ENCODE peak calls at places on chromosomes 16 and 17, in eight cellular contexts. One of them, this sample, is unnamed.

GRCh38 chr16:67959520-67959919 is 8.9 kb downstream of the SLC12A4 start:
- DNase-seq in stimulated activated CD4-positive, alpha-beta T cell treated with anti-CD3 and anti-CD28 coated beads, Interleukin-2, amount 100 ng/mL, for 24 hours: no peak
- DNase-seq in Caco-2: no peak
- DNase-seq in iPS DF 19.7: no peak
- DNase-seq in HEK293T: no peak
- DNase-seq in iris pigment epithelial cell: peak
- DNase-seq in RCC 7860: no peak
- DNase-seq in C1 segment of cervical spinal cord: no peak
- DNase-seq in this sample: no peak

GRCh38 chr16:28149016-28149888 is 62.5 kb downstream of the XPO6 start:
- DNase-seq in iris pigment epithelial cell: peak
- DNase-seq in C1 segment of cervical spinal cord: no peak
- DNase-seq in HEK293T: no peak
- DNase-seq in RCC 7860: no peak
- DNase-seq in stimulated activated CD4-positive, alpha-beta T cell treated with anti-CD3 and anti-CD28 coated beads, Interleukin-2, amount 100 ng/mL, for 24 hours: no peak
- DNase-seq in iPS DF 19.7: no peak
- DNase-seq in Caco-2: no peak
- DNase-seq in this sample: no peak

GRCh38 chr16:79261461-79261860 is 339.1 kb downstream of the MAF start:
- DNase-seq in iPS DF 19.7: peak
- DNase-seq in HEK293T: peak
- DNase-seq in RCC 7860: peak
- DNase-seq in iris pigment epithelial cell: no peak
- DNase-seq in stimulated activated CD4-positive, alpha-beta T cell treated with anti-CD3 and anti-CD28 coated beads, Interleukin-2, amount 100 ng/mL, for 24 hours: peak
- DNase-seq in Caco-2: peak
- DNase-seq in C1 segment of cervical spinal cord: no peak
- DNase-seq in this sample: peak

GRCh38 chr16:85188822-85189672 is 76.8 kb upstream of the CIBAR2 start:
- DNase-seq in iPS DF 19.7: no peak
- DNase-seq in iris pigment epithelial cell: no peak
- DNase-seq in RCC 7860: no peak
- DNase-seq in HEK293T: no peak
- DNase-seq in stimulated activated CD4-positive, alpha-beta T cell treated with anti-CD3 and anti-CD28 coated beads, Interleukin-2, amount 100 ng/mL, for 24 hours: no peak
- DNase-seq in C1 segment of cervical spinal cord: no peak
- DNase-seq in Caco-2: no peak
- DNase-seq in this sample: no peak

GRCh38 chr17:13520899-13521572 is 80.7 kb downstream of the HS3ST3A1 start:
- DNase-seq in RCC 7860: peak
- DNase-seq in iris pigment epithelial cell: peak
- DNase-seq in HEK293T: no peak
- DNase-seq in C1 segment of cervical spinal cord: peak
- DNase-seq in Caco-2: no peak
- DNase-seq in iPS DF 19.7: no peak
- DNase-seq in stimulated activated CD4-positive, alpha-beta T cell treated with anti-CD3 and anti-CD28 coated beads, Interleukin-2, amount 100 ng/mL, for 24 hours: no peak
- DNase-seq in this sample: no peak

GRCh38 chr16:12300946-12301500 is 324.5 kb downstream of the SNX29 start:
- DNase-seq in Caco-2: no peak
- DNase-seq in stimulated activated CD4-positive, alpha-beta T cell treated with anti-CD3 and anti-CD28 coated beads, Interleukin-2, amount 100 ng/mL, for 24 hours: no peak
- DNase-seq in C1 segment of cervical spinal cord: no peak
- DNase-seq in iPS DF 19.7: no peak
- DNase-seq in iris pigment epithelial cell: no peak
- DNase-seq in HEK293T: no peak
- DNase-seq in RCC 7860: no peak
- DNase-seq in this sample: peak

GRCh38 chr17:48825446-48826381 is 5.1 kb upstream of the CALCOCO2 start:
- DNase-seq in stimulated activated CD4-positive, alpha-beta T cell treated with anti-CD3 and anti-CD28 coated beads, Interleukin-2, amount 100 ng/mL, for 24 hours: no peak
- DNase-seq in C1 segment of cervical spinal cord: no peak
- DNase-seq in RCC 7860: peak
- DNase-seq in iPS DF 19.7: no peak
- DNase-seq in Caco-2: peak
- DNase-seq in HEK293T: no peak
- DNase-seq in iris pigment epithelial cell: no peak
- DNase-seq in this sample: no peak

GRCh38 chr16:82184213-82184612 is 14.2 kb upstream of the MPHOSPH6 start:
- DNase-seq in HEK293T: no peak
- DNase-seq in iris pigment epithelial cell: no peak
- DNase-seq in Caco-2: no peak
- DNase-seq in iPS DF 19.7: no peak
- DNase-seq in stimulated activated CD4-positive, alpha-beta T cell treated with anti-CD3 and anti-CD28 coated beads, Interleukin-2, amount 100 ng/mL, for 24 hours: no peak
- DNase-seq in C1 segment of cervical spinal cord: no peak
- DNase-seq in RCC 7860: no peak
- DNase-seq in this sample: no peak

GRCh38 chr16:69190598-69190997 is 3.6 kb downstream of the SNTB2 start:
- DNase-seq in RCC 7860: no peak
- DNase-seq in HEK293T: no peak
- DNase-seq in Caco-2: no peak
- DNase-seq in stimulated activated CD4-positive, alpha-beta T cell treated with anti-CD3 and anti-CD28 coated beads, Interleukin-2, amount 100 ng/mL, for 24 hours: no peak
- DNase-seq in C1 segment of cervical spinal cord: no peak
- DNase-seq in iPS DF 19.7: no peak
- DNase-seq in iris pigment epithelial cell: peak
- DNase-seq in this sample: no peak

GRCh38 chr16:85847681-85848601 is 48.4 kb downstream of the COX4I1 start:
- DNase-seq in RCC 7860: no peak
- DNase-seq in iris pigment epithelial cell: no peak
- DNase-seq in HEK293T: no peak
- DNase-seq in stimulated activated CD4-positive, alpha-beta T cell treated with anti-CD3 and anti-CD28 coated beads, Interleukin-2, amount 100 ng/mL, for 24 hours: no peak
- DNase-seq in C1 segment of cervical spinal cord: no peak
- DNase-seq in Caco-2: peak
- DNase-seq in iPS DF 19.7: no peak
- DNase-seq in this sample: no peak

GRCh38 chr17:57534863-57535651 is 210.0 kb downstream of the CCDC182 start:
- DNase-seq in iPS DF 19.7: no peak
- DNase-seq in C1 segment of cervical spinal cord: no peak
- DNase-seq in stimulated activated CD4-positive, alpha-beta T cell treated with anti-CD3 and anti-CD28 coated beads, Interleukin-2, amount 100 ng/mL, for 24 hours: no peak
- DNase-seq in HEK293T: peak
- DNase-seq in RCC 7860: no peak
- DNase-seq in Caco-2: no peak
- DNase-seq in iris pigment epithelial cell: no peak
- DNase-seq in this sample: peak

GRCh38 chr17:48254896-48255295 is 147.3 kb downstream of the SNX11 start:
- DNase-seq in stimulated activated CD4-positive, alpha-beta T cell treated with anti-CD3 and anti-CD28 coated beads, Interleukin-2, amount 100 ng/mL, for 24 hours: no peak
- DNase-seq in Caco-2: no peak
- DNase-seq in iris pigment epithelial cell: peak
- DNase-seq in iPS DF 19.7: peak
- DNase-seq in RCC 7860: no peak
- DNase-seq in C1 segment of cervical spinal cord: no peak
- DNase-seq in HEK293T: no peak
- DNase-seq in this sample: no peak

GRCh38 chr16:48607056-48607825 is 2.7 kb downstream of the N4BP1 start:
- DNase-seq in Caco-2: no peak
- DNase-seq in HEK293T: no peak
- DNase-seq in RCC 7860: no peak
- DNase-seq in C1 segment of cervical spinal cord: no peak
- DNase-seq in iris pigment epithelial cell: peak
- DNase-seq in iPS DF 19.7: no peak
- DNase-seq in stimulated activated CD4-positive, alpha-beta T cell treated with anti-CD3 and anti-CD28 coated beads, Interleukin-2, amount 100 ng/mL, for 24 hours: no peak
- DNase-seq in this sample: no peak

GRCh38 chr17:72049914-72050313 is 70.9 kb upstream of the SOX9 start:
- DNase-seq in Caco-2: no peak
- DNase-seq in HEK293T: no peak
- DNase-seq in C1 segment of cervical spinal cord: no peak
- DNase-seq in iPS DF 19.7: no peak
- DNase-seq in iris pigment epithelial cell: no peak
- DNase-seq in RCC 7860: no peak
- DNase-seq in stimulated activated CD4-positive, alpha-beta T cell treated with anti-CD3 and anti-CD28 coated beads, Interleukin-2, amount 100 ng/mL, for 24 hours: no peak
- DNase-seq in this sample: no peak

GRCh38 chr16:57485091-57485915 is 990 bp downstream of the DOK4 start:
- DNase-seq in iPS DF 19.7: no peak
- DNase-seq in stimulated activated CD4-positive, alpha-beta T cell treated with anti-CD3 and anti-CD28 coated beads, Interleukin-2, amount 100 ng/mL, for 24 hours: no peak
- DNase-seq in Caco-2: peak
- DNase-seq in HEK293T: no peak
- DNase-seq in iris pigment epithelial cell: no peak
- DNase-seq in RCC 7860: no peak
- DNase-seq in C1 segment of cervical spinal cord: no peak
- DNase-seq in this sample: no peak

GRCh38 chr17:31579265-31579664 is 187.8 kb downstream of the RAB11FIP4 start:
- DNase-seq in iPS DF 19.7: no peak
- DNase-seq in RCC 7860: no peak
- DNase-seq in C1 segment of cervical spinal cord: no peak
- DNase-seq in stimulated activated CD4-positive, alpha-beta T cell treated with anti-CD3 and anti-CD28 coated beads, Interleukin-2, amount 100 ng/mL, for 24 hours: no peak
- DNase-seq in Caco-2: no peak
- DNase-seq in HEK293T: no peak
- DNase-seq in iris pigment epithelial cell: no peak
- DNase-seq in this sample: no peak

GRCh38 chr17:38706625-38707298 is 1.7 kb downstream of the MLLT6 start:
- DNase-seq in HEK293T: no peak
- DNase-seq in iPS DF 19.7: no peak
- DNase-seq in Caco-2: no peak
- DNase-seq in iris pigment epithelial cell: no peak
- DNase-seq in C1 segment of cervical spinal cord: peak
- DNase-seq in RCC 7860: no peak
- DNase-seq in stimulated activated CD4-positive, alpha-beta T cell treated with anti-CD3 and anti-CD28 coated beads, Interleukin-2, amount 100 ng/mL, for 24 hours: peak
- DNase-seq in this sample: no peak

GRCh38 chr17:76208120-76208519 is 32.2 kb downstream of the RNF157 start:
- DNase-seq in Caco-2: no peak
- DNase-seq in iPS DF 19.7: no peak
- DNase-seq in C1 segment of cervical spinal cord: no peak
- DNase-seq in iris pigment epithelial cell: no peak
- DNase-seq in HEK293T: no peak
- DNase-seq in RCC 7860: no peak
- DNase-seq in stimulated activated CD4-positive, alpha-beta T cell treated with anti-CD3 and anti-CD28 coated beads, Interleukin-2, amount 100 ng/mL, for 24 hours: no peak
- DNase-seq in this sample: no peak

GRCh38 chr16:65547799-65548446 is 426.1 kb upstream of the CDH11 start:
- DNase-seq in HEK293T: no peak
- DNase-seq in iris pigment epithelial cell: peak
- DNase-seq in iPS DF 19.7: no peak
- DNase-seq in C1 segment of cervical spinal cord: no peak
- DNase-seq in stimulated activated CD4-positive, alpha-beta T cell treated with anti-CD3 and anti-CD28 coated beads, Interleukin-2, amount 100 ng/mL, for 24 hours: no peak
- DNase-seq in Caco-2: no peak
- DNase-seq in RCC 7860: peak
- DNase-seq in this sample: no peak

GRCh38 chr16:87725596-87726235 is 40.1 kb downstream of the KLHDC4 start:
- DNase-seq in stimulated activated CD4-positive, alpha-beta T cell treated with anti-CD3 and anti-CD28 coated beads, Interleukin-2, amount 100 ng/mL, for 24 hours: no peak
- DNase-seq in RCC 7860: no peak
- DNase-seq in iris pigment epithelial cell: peak
- DNase-seq in C1 segment of cervical spinal cord: no peak
- DNase-seq in Caco-2: no peak
- DNase-seq in HEK293T: peak
- DNase-seq in iPS DF 19.7: no peak
- DNase-seq in this sample: no peak

GRCh38 chr17:50944902-50945720 is 79.0 kb upstream of the TOB1 start:
- DNase-seq in C1 segment of cervical spinal cord: no peak
- DNase-seq in RCC 7860: no peak
- DNase-seq in Caco-2: peak
- DNase-seq in HEK293T: no peak
- DNase-seq in iris pigment epithelial cell: no peak
- DNase-seq in stimulated activated CD4-positive, alpha-beta T cell treated with anti-CD3 and anti-CD28 coated beads, Interleukin-2, amount 100 ng/mL, for 24 hours: no peak
- DNase-seq in iPS DF 19.7: no peak
- DNase-seq in this sample: no peak

GRCh38 chr17:8153957-8154607 is 1.9 kb upstream of the PER1 start:
- DNase-seq in iPS DF 19.7: no peak
- DNase-seq in C1 segment of cervical spinal cord: peak
- DNase-seq in RCC 7860: peak
- DNase-seq in HEK293T: peak
- DNase-seq in iris pigment epithelial cell: peak
- DNase-seq in stimulated activated CD4-positive, alpha-beta T cell treated with anti-CD3 and anti-CD28 coated beads, Interleukin-2, amount 100 ng/mL, for 24 hours: peak
- DNase-seq in Caco-2: peak
- DNase-seq in this sample: peak

GRCh38 chr17:39944393-39944711 is 16.8 kb downstream of the LRRC3C start:
- DNase-seq in Caco-2: no peak
- DNase-seq in iris pigment epithelial cell: no peak
- DNase-seq in stimulated activated CD4-positive, alpha-beta T cell treated with anti-CD3 and anti-CD28 coated beads, Interleukin-2, amount 100 ng/mL, for 24 hours: no peak
- DNase-seq in HEK293T: no peak
- DNase-seq in RCC 7860: no peak
- DNase-seq in C1 segment of cervical spinal cord: no peak
- DNase-seq in iPS DF 19.7: no peak
- DNase-seq in this sample: no peak